ENCODE peak calls at places on chromosomes 12 and 14, in six cellular contexts. S is lung, B is Karpas-422, G is GM23248, N is ovary, A is PC-3. Q is an unnamed sample. For H3K9me3 and H3K36me3, the result is how much of the 10 kb centered on the place peaks cover.

GRCh38 chr12:20528208-20528607 is 159.9 kb downstream of the PDE3A start:
- DNase-seq in G (no peak), N (no peak), B (no peak), S (no peak), A (no peak), Q (no peak)

GRCh38 chr12:128966411-128966810 is 113.1 kb downstream of the GLT1D1 start:
- DNase-seq in N (no peak), S (no peak), A (no peak), B (no peak), G (no peak), Q (no peak)

GRCh38 chr12:16034136-16034817 is 123.1 kb downstream of the DERA start:
- DNase-seq in S (no peak), B (no peak), G (no peak), N (no peak), A (no peak), Q (no peak)

GRCh38 chr12:124923906-124924734 is 9.7 kb upstream of the UBC start:
- DNase-seq in S (no peak), N (no peak), B (no peak), A (peak), G (peak), Q (no peak)

GRCh38 chr14:99156026-99156425 is 116.0 kb downstream of the BCL11B start:
- DNase-seq in N (no peak), B (no peak), S (no peak), A (no peak), G (no peak), Q (no peak)

GRCh38 chr14:68733086-68733621 is 59.7 kb downstream of the ZFP36L1 start:
- DNase-seq in S (peak), G (no peak), A (no peak), N (no peak), B (no peak), Q (peak)

GRCh38 chr14:72350215-72350614 is 418.0 kb downstream of the RGS6 start:
- DNase-seq in S (no peak), G (no peak), B (no peak), A (no peak), N (no peak), Q (no peak)

GRCh38 chr12:14260011-14260993 is 105.2 kb upstream of the ATF7IP start:
- DNase-seq in N (peak), A (peak), B (no peak), S (peak), G (peak), Q (peak)

GRCh38 chr12:80195143-80195726 is 95.9 kb downstream of the OTOGL start:
- DNase-seq in B (peak), A (peak), S (no peak), G (peak), N (no peak), Q (peak)

GRCh38 chr12:15629108-15629507 is 160.1 kb downstream of the EPS8 start:
- DNase-seq in B (peak), A (peak), S (no peak), G (peak), N (peak), Q (peak)

GRCh38 chr12:92363295-92364146 is 217.9 kb upstream of the BTG1 start:
- DNase-seq in B (peak), G (peak), N (peak), S (no peak), A (no peak), Q (peak)

GRCh38 chr12:113158439-113159203 is 9.1 kb downstream of the CFAP73 start:
- DNase-seq in A (no peak), N (no peak), B (no peak), S (no peak), G (no peak), Q (no peak)

GRCh38 chr14:67532998-67533753 is at the start of gene PLEKHH1:
- DNase-seq in A (peak), S (peak), G (peak), B (peak), N (peak), Q (peak)

GRCh38 chr14:71130491-71131179 is 223.4 kb downstream of the PCNX1 start:
- DNase-seq in S (no peak), G (peak), B (no peak), N (no peak), A (peak), Q (no peak)

GRCh38 chr14:23670489-23670888 is 34.3 kb downstream of the DHRS2 start:
- DNase-seq in A (no peak), B (no peak), G (no peak), S (no peak), N (no peak), Q (no peak)

GRCh38 chr14:56782701-56783100 is 27.6 kb downstream of the OTX2 start:
- DNase-seq in A (peak), B (no peak), G (no peak), S (no peak), N (no peak), Q (no peak)

GRCh38 chr12:91606662-91607377 is 424.2 kb upstream of the DCN start:
- DNase-seq in A (no peak), S (no peak), G (no peak), N (no peak), B (no peak), Q (no peak)

GRCh38 chr14:60505448-60505847 is 3.5 kb upstream of the SIX6 start:
- DNase-seq in N (no peak), A (no peak), S (no peak), G (no peak), B (no peak), Q (no peak)

GRCh38 chr12:95224202-95225170 is 6.9 kb downstream of the VEZT start:
- DNase-seq in A (peak), G (peak), S (no peak), N (no peak), B (no peak), Q (peak)

GRCh38 chr14:70901218-70901772 is 6.0 kb upstream of the PCNX1 start:
- DNase-seq in N (no peak), G (peak), A (no peak), B (no peak), S (no peak), Q (peak)

GRCh38 chr14:98498019-98498885 is 773.7 kb downstream of the BCL11B start:
- DNase-seq in B (no peak), G (no peak), N (no peak), A (no peak), S (no peak), Q (no peak)

DNA sequence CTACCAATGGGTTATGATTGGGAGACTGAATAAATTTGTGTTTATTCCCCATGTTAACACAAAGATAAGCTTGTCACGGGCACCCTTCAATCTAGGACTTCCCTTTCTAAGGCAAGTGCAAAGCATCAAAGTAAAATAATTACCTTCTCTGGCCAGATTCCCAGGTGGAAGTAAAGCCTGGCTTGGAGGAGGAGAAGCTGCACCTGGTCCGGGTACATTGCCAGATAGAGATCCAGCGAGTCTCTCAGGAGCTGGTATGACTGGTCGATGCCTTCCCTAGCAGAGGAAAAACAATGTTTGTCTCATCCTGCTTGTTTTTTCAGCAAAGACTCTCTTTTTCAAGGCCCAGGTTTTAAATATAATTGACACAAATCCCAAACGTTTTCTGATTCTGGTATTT is 24.9 kb downstream of the FBXO21 start:
- DNase-seq in N (no peak), A (no peak), S (no peak), G (no peak), B (no peak), Q (no peak)
- H3K27ac ChIP-seq in N (no peak), A (no peak), S (no peak), G (no peak), B (no peak), Q (no peak)

GRCh38 chr12:46944104-46944503 is 118.3 kb upstream of the SLC38A4 start:
- DNase-seq in S (no peak), B (no peak), N (no peak), G (peak), A (peak), Q (peak)
- H3K9me3 ChIP-seq in S (under half), B (under half), N (under half), G (under half), A (under half), Q (under half)

GRCh38 chr14:105453847-105454246 is 20.8 kb upstream of the CRIP2 start:
- DNase-seq in A (no peak), N (no peak), S (no peak), B (no peak), G (no peak), Q (no peak)
- H3K36me3 ChIP-seq in A (under half), N (under half), S (under half), B (under half), G (under half), Q (under half)

DNA sequence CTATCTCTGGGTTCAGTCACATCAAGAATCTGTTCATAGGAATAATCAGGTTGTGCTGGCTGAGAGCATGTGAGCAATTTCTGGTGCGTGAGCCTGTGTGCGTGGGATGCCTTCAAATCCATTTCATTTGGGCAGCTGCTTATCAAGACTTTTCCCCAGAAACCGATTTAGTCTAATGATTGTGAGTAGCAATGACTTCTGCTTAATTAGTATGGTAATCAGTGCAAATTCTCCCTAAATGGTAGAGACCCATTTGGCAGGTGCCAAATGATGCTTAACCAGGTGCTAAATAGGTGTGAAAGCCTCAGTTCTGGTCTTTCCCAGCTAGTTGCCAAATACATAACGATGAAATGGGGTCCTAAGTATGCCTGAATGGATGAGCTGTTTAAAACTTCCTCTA is 248.5 kb upstream of the CCDC196 start:
- DNase-seq in G (no peak), A (no peak), B (no peak), N (no peak), S (no peak), Q (no peak)
- H3K27ac ChIP-seq in G (no peak), A (no peak), B (no peak), N (no peak), S (no peak), Q (no peak)

GRCh38 chr14:106396999-106397398 is 870.6 kb downstream of the TMEM121 start:
- DNase-seq in B (no peak), A (no peak), G (no peak), S (no peak), N (no peak), Q (no peak)
- H3K9me3 ChIP-seq in B (under half), A (under half), G (under half), S (under half), N (under half), Q (under half)

DNA sequence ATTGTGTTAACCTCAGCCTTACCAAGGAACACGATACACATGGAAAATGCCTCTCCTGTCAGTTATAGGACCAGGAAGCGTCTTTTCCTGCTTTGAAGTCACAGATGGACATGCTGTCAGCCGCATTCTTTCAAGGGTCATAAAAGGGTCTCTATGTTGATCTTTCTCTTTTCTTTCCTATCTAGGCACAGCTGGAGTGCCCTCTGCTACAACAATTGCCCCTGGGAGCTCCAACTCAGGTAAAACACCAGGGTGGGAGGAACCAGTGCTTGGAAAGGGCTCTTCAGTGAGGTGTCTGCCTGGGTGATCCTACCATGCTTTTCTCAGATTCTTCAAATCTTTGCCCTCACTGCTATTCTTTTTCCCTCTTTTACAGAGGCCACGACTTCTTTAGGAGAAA is 157.4 kb upstream of the CNTN1 start:
- DNase-seq in B (no peak), A (no peak), S (no peak), G (no peak), N (no peak), Q (no peak)
- H3K36me3 ChIP-seq in B (under half), A (under half), S (under half), G (under half), N (under half), Q (under half)

GRCh38 chr12:77940011-77940423 is 109.3 kb downstream of the NAV3 start:
- DNase-seq in A (peak), G (peak), S (no peak), N (no peak), B (no peak), Q (peak)
- H3K27ac ChIP-seq in A (peak), G (peak), S (peak), N (no peak), B (no peak), Q (no peak)

DNA sequence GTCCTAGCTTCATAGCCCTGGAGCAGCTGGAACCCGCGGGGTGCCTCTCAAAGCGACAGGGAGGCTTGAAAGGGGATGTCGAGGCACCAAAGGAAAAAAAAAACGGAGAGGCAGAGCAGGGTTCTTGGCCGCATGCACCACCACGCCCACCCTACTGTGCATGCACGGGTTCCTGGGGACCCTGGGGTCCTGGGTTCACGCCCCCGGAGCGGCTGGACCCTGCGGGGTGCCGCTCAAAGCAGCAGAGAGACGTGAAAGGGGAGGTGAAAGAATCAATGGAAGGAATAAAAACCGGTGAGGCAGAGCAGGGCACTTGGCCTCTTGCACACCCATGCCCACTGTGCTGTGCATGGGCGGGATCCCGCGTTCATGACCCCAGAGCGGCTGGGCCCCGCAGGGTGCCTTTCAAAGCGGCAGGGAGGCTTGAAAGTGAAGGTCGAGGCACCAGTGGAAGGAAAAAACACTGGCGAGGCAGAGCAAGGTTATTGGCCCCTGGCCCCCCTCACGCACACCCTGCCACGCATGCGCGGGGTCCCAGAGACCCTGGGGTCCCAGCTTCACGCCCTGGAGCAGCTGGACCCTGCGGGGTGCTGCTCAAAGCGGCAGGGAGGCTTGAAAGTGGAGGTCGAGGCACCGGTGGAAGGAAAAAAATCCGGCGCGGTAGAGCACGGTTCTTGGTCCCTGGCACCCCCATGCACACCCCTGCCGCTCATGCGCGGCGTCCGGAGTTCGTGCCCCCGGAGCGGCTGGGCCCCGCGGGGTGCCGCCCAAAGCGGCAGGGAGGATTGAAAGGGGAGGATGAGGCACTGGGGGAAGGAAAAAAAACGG is 318.5 kb downstream of the ALG10 start:
- DNase-seq in A (peak), S (no peak), N (no peak), G (no peak), B (no peak), Q (no peak)
- H3K9me3 ChIP-seq in A (under half), S (under half), N (under half), G (under half), B (under half), Q (under half)

DNA sequence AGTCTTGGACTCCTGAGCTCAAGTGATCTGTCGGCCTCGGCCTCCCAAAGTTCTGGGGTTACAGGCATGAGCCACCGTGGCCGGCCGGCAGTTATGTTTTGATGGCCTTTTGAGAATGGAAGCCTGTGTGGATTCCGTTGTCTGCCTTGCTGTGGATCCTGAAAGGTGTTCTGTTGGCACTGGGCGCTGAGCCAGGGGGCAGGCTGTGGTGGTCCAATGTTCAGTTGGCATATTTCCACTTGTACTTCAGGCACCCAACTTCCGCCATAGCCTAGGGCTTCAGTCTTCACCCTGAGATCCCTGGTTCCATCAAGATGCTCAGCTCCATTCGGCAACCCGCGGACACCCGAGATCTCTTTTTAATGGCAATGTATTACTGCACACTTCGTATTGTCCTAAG is 6.3 kb upstream of the RPLP0 start:
- DNase-seq in G (no peak), B (no peak), N (no peak), A (no peak), S (no peak), Q (no peak)
- H3K36me3 ChIP-seq in G (under half), B (under half), N (under half), A (under half), S (under half), Q (under half)

GRCh38 chr12:103881261-103881660 is 40.2 kb upstream of the NT5DC3 start:
- DNase-seq in S (no peak), N (no peak), A (no peak), B (no peak), G (no peak), Q (no peak)

GRCh38 chr12:103877934-103878510 is 37.0 kb upstream of the NT5DC3 start:
- DNase-seq in G (peak), B (peak), A (peak), N (peak), S (peak), Q (peak)

GRCh38 chr12:103879048-103879692 is 38.1 kb upstream of the NT5DC3 start:
- DNase-seq in S (no peak), B (no peak), G (no peak), N (no peak), A (no peak), Q (no peak)

GRCh38 chr12:103880299-103881142 is 39.5 kb upstream of the NT5DC3 start:
- DNase-seq in B (no peak), G (no peak), S (no peak), A (peak), N (no peak), Q (no peak)

GRCh38 chr12:103879878-103880277 is 38.8 kb upstream of the NT5DC3 start:
- DNase-seq in A (no peak), B (no peak), S (no peak), N (no peak), G (no peak), Q (no peak)
- H3K27ac ChIP-seq in A (no peak), B (no peak), S (no peak), N (no peak), G (no peak), Q (no peak)

Q was measured in cardiac muscle cell.